ENCODE peak calls at places on chromosomes 11 and 22, in seven cellular contexts. One of them, this sample, is unnamed.

GRCh38 chr11:128508785-128509518 is 78.4 kb downstream of the ETS1 start:
- DNase-seq in MM.1S: no peak
- DNase-seq in left ventricle myocardium inferior: no peak
- DNase-seq in AG04450: no peak
- DNase-seq in A549: no peak
- DNase-seq in brain microvascular endothelial cell: peak; percentile 53
- DNase-seq in GM10248: no peak
- DNase-seq in this sample: no peak

GRCh38 chr11:83403990-83404389 is 117.8 kb upstream of the CCDC90B start:
- DNase-seq in MM.1S: no peak
- DNase-seq in left ventricle myocardium inferior: no peak
- DNase-seq in AG04450: no peak
- DNase-seq in A549: no peak
- DNase-seq in brain microvascular endothelial cell: no peak
- DNase-seq in GM10248: no peak
- DNase-seq in this sample: no peak

GRCh38 chr11:110833033-110833484 is 120.8 kb upstream of the ARHGAP20 start:
- DNase-seq in MM.1S: no peak
- DNase-seq in left ventricle myocardium inferior: no peak
- DNase-seq in AG04450: peak; percentile 27
- DNase-seq in A549: no peak
- DNase-seq in brain microvascular endothelial cell: no peak
- DNase-seq in GM10248: no peak
- DNase-seq in this sample: no peak

GRCh38 chr11:13332124-13332523 is 54.5 kb downstream of the BMAL1 start:
- DNase-seq in MM.1S: no peak
- DNase-seq in left ventricle myocardium inferior: no peak
- DNase-seq in AG04450: no peak
- DNase-seq in A549: no peak
- DNase-seq in brain microvascular endothelial cell: no peak
- DNase-seq in GM10248: no peak
- DNase-seq in this sample: no peak

GRCh38 chr22:19974935-19975706 is 33.5 kb upstream of the TXNRD2 start:
- DNase-seq in MM.1S: no peak
- DNase-seq in left ventricle myocardium inferior: no peak
- DNase-seq in AG04450: no peak
- DNase-seq in A549: no peak
- DNase-seq in brain microvascular endothelial cell: no peak
- DNase-seq in GM10248: no peak
- DNase-seq in this sample: no peak

GRCh38 chr22:26466196-26466595 is 17.4 kb downstream of the HPS4 start:
- DNase-seq in MM.1S: no peak
- DNase-seq in left ventricle myocardium inferior: no peak
- DNase-seq in AG04450: no peak
- DNase-seq in A549: no peak
- DNase-seq in brain microvascular endothelial cell: no peak
- DNase-seq in GM10248: no peak
- DNase-seq in this sample: no peak

GRCh38 chr22:18120941-18121340 is 10.3 kb downstream of the TUBA8 start:
- DNase-seq in MM.1S: no peak
- DNase-seq in left ventricle myocardium inferior: no peak
- DNase-seq in AG04450: no peak
- DNase-seq in A549: no peak
- DNase-seq in brain microvascular endothelial cell: no peak
- DNase-seq in GM10248: no peak
- DNase-seq in this sample: no peak

GRCh38 chr11:129894281-129895125 is 875 bp downstream of the NFRKB start:
- DNase-seq in MM.1S: peak; percentile 27
- DNase-seq in left ventricle myocardium inferior: no peak
- DNase-seq in AG04450: no peak
- DNase-seq in A549: no peak
- DNase-seq in brain microvascular endothelial cell: no peak
- DNase-seq in GM10248: peak; percentile 25
- DNase-seq in this sample: peak; percentile 30

DNA sequence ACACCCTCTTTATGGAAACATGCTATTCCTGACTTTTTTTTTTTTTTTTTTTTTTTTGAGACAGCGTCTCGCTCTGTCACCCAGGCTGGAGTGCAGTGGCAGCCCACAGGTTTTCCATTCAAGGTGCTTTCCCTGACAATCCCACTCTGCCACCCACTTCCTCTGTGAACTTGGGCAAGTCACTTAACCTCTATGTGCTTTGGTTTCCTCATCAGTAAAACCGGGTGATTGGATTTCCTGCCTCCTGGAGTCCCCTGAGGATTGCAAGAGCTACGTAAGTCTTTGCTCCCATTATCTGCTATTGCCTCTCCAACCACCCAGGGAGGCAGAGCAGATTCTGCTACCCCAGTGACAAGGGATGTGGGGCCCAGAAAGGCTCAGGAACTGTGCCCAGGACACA is 54.1 kb downstream of the CELSR1 start:
- DNase-seq in MM.1S: no peak
- DNase-seq in left ventricle myocardium inferior: no peak
- DNase-seq in AG04450: no peak
- DNase-seq in A549: no peak
- DNase-seq in brain microvascular endothelial cell: no peak
- DNase-seq in GM10248: no peak
- DNase-seq in this sample: no peak
- TF ChIP-seq CTCF in MM.1S: no peak
- TF ChIP-seq CTCF in left ventricle myocardium inferior: no peak
- TF ChIP-seq CTCF in AG04450: no peak
- TF ChIP-seq CTCF in A549: no peak
- TF ChIP-seq CTCF in brain microvascular endothelial cell: no peak
- TF ChIP-seq CTCF in GM10248: no peak
- TF ChIP-seq CTCF in this sample: no peak

DNA sequence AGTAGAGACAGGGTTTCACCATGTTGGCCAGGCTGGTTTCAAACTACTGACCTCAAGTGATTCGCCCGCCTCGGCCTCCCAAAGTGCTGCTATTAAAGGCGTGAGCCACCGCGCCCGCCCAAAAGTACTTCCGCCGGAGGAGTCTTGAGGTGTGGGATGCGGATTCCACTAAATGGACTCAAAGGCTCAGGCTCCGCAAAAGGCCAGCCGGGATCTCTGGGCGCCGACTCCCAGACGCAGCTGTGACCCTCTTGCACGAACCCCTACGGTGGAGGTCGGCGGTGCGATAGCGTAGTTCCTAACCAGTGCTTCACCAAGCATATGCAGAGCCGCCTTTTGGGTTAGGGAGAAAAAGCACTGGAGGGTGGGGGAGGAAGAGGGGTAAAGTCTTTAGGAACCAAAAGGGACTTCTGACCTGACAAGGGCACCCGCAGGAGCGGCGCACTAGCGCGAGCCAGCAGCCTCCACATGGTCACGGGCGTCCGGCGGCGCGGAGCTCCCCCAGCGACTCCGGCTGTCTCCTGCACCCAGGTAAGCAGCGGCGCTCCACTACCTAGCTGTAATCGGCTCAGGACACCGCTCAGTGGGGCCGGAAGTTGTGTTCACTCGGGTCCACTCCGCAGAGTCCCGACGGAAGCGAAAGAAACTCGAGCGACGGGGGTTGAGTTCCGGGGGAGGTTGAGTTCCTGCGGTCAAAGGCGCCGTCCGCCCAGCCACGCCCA is at the start of gene MRPL16:
- DNase-seq in MM.1S: peak; percentile 95
- DNase-seq in left ventricle myocardium inferior: peak; percentile 85
- DNase-seq in AG04450: peak; percentile 69
- DNase-seq in A549: peak; percentile 84
- DNase-seq in brain microvascular endothelial cell: peak; percentile 69
- DNase-seq in GM10248: peak; percentile 89
- DNase-seq in this sample: peak; percentile 85
- TF ChIP-seq CTCF in MM.1S: peak; percentile 45
- TF ChIP-seq CTCF in left ventricle myocardium inferior: no peak
- TF ChIP-seq CTCF in AG04450: peak; percentile 22
- TF ChIP-seq CTCF in A549: no peak
- TF ChIP-seq CTCF in brain microvascular endothelial cell: peak; percentile 15
- TF ChIP-seq CTCF in GM10248: no peak
- TF ChIP-seq CTCF in this sample: peak; percentile 20

DNA sequence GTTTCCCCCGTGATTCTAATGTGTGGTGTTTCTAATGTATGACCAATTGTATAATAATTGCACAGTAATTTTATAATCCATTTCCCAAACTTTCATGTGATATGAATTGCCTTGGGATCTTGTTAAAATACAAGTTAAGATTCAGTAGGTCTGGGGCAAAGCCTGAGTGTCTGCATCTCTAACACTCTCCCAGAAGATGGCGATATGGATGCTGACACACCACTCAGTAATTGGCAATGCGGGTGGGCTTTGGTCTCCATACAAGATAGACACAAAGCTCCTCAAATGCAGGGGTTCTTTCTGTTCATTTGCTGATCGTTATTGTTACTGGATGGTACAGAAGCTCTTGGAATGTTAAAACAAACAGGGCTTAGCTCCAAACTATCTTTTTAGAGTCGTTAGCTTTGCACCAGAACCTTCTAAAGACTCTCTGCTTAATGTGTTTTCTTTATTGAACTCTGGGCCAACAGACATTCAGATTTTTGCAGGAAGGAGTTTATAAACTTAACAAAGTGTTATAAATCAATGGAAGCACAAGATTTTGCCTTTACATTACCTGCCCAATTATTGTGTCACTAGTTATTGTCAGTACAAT is 45.4 kb upstream of the ANO3 start:
- DNase-seq in MM.1S: no peak
- DNase-seq in left ventricle myocardium inferior: no peak
- DNase-seq in AG04450: no peak
- DNase-seq in A549: no peak
- DNase-seq in brain microvascular endothelial cell: peak; percentile 53
- DNase-seq in GM10248: no peak
- DNase-seq in this sample: no peak
- TF ChIP-seq CTCF in MM.1S: peak; percentile 53
- TF ChIP-seq CTCF in left ventricle myocardium inferior: peak; percentile 26
- TF ChIP-seq CTCF in AG04450: peak; percentile 56
- TF ChIP-seq CTCF in A549: peak; percentile 44
- TF ChIP-seq CTCF in brain microvascular endothelial cell: peak; percentile 75
- TF ChIP-seq CTCF in GM10248: peak; percentile 50
- TF ChIP-seq CTCF in this sample: peak; percentile 44

GRCh38 chr22:22709719-22710445 is 65.5 kb downstream of the GGTLC2 start:
- DNase-seq in MM.1S: no peak
- DNase-seq in left ventricle myocardium inferior: no peak
- DNase-seq in AG04450: no peak
- DNase-seq in A549: no peak
- DNase-seq in brain microvascular endothelial cell: no peak
- DNase-seq in GM10248: no peak
- DNase-seq in this sample: no peak
- TF ChIP-seq CTCF in MM.1S: no peak
- TF ChIP-seq CTCF in left ventricle myocardium inferior: no peak
- TF ChIP-seq CTCF in AG04450: no peak
- TF ChIP-seq CTCF in A549: no peak
- TF ChIP-seq CTCF in brain microvascular endothelial cell: peak; percentile 40
- TF ChIP-seq CTCF in GM10248: peak; percentile 17
- TF ChIP-seq CTCF in this sample: no peak

GRCh38 chr11:63974259-63975143 is at the start of gene COX8A:
- DNase-seq in MM.1S: peak; percentile 100
- DNase-seq in left ventricle myocardium inferior: peak; percentile 95
- DNase-seq in AG04450: peak; percentile 99
- DNase-seq in A549: peak; percentile 99
- DNase-seq in brain microvascular endothelial cell: peak; percentile 100
- DNase-seq in GM10248: peak; percentile 98
- DNase-seq in this sample: peak; percentile 99
- TF ChIP-seq CTCF in MM.1S: no peak
- TF ChIP-seq CTCF in left ventricle myocardium inferior: peak; percentile 21
- TF ChIP-seq CTCF in AG04450: peak; percentile 21
- TF ChIP-seq CTCF in A549: no peak
- TF ChIP-seq CTCF in brain microvascular endothelial cell: peak; percentile 41
- TF ChIP-seq CTCF in GM10248: peak; percentile 32
- TF ChIP-seq CTCF in this sample: peak; percentile 26

DNA sequence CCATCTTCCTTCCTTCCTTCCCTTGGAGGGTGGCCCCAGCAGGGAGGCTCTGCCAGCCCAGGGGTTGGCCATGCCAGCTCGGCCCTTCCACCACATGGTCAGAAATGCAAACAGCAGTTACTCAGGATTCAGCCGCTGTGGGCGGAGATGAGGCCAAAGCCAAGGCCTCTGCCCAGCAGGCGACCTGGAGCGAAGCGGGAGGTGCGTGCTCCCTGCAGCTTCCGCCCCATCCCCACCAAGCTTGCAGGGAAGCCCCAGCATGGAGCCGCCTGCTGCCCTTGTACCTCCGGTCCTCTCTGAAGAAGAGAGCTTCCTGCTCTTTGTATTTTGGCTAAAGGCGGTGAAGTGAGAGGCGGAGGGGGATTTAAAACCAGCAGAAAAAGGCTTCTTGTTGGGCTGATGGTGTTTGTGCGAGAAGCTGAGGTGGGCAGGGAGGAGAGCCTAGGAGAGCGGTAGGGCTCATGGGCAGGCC is 50.4 kb downstream of the ANO1 start:
- DNase-seq in MM.1S: no peak
- DNase-seq in left ventricle myocardium inferior: no peak
- DNase-seq in AG04450: no peak
- DNase-seq in A549: peak; percentile 89
- DNase-seq in brain microvascular endothelial cell: peak; percentile 21
- DNase-seq in GM10248: no peak
- DNase-seq in this sample: no peak
- TF ChIP-seq CTCF in MM.1S: no peak
- TF ChIP-seq CTCF in left ventricle myocardium inferior: no peak
- TF ChIP-seq CTCF in AG04450: no peak
- TF ChIP-seq CTCF in A549: no peak
- TF ChIP-seq CTCF in brain microvascular endothelial cell: peak; percentile 35
- TF ChIP-seq CTCF in GM10248: no peak
- TF ChIP-seq CTCF in this sample: no peak